ENCODE peak calls at places on chromosomes 3 and 15, in eight cellular contexts. T is AG10803, Q is B cell, A is cerebellar cortex, Z is mesothelial cell of epicardium, E is transverse colon, O is right cardiac atrium, F is RKO. C is an unnamed sample.

GRCh38 chr3:112056451-112056929 is 22.0 kb downstream of the TMPRSS7 start:
- DNase-seq in T (peak), Q (no peak), A (no peak), Z (no peak), E (no peak), O (no peak), F (peak), C (no peak)

GRCh38 chr3:126447456-126448106 is 28.1 kb downstream of the ZXDC start:
- DNase-seq in T (peak), Q (no peak), A (no peak), Z (no peak), E (no peak), O (no peak), F (no peak), C (no peak)

GRCh38 chr15:55768670-55769185 is 25.8 kb upstream of the PRTG start:
- DNase-seq in T (no peak), Q (no peak), A (no peak), Z (no peak), E (no peak), O (no peak), F (no peak), C (no peak)

GRCh38 chr3:185502987-185503386 is 4.2 kb upstream of the TMEM41A start:
- DNase-seq in T (no peak), Q (no peak), A (no peak), Z (no peak), E (no peak), O (no peak), F (no peak), C (peak)

GRCh38 chr3:181741428-181741827 is 29.7 kb downstream of the SOX2 start:
- DNase-seq in T (no peak), Q (no peak), A (no peak), Z (no peak), E (no peak), O (no peak), F (no peak), C (no peak)

GRCh38 chr3:58238830-58239229 is 1.2 kb downstream of the ABHD6 start:
- DNase-seq in T (no peak), Q (no peak), A (no peak), Z (no peak), E (no peak), O (no peak), F (no peak), C (no peak)

GRCh38 chr15:80977627-80978036 is 12.0 kb downstream of the MESD start:
- DNase-seq in T (peak), Q (peak), A (peak), Z (no peak), E (peak), O (peak), F (peak), C (peak)

GRCh38 chr3:45988100-45988761 is 7.4 kb downstream of the FYCO1 start:
- DNase-seq in T (no peak), Q (no peak), A (no peak), Z (no peak), E (no peak), O (peak), F (no peak), C (no peak)

GRCh38 chr3:25513642-25514266 is 85.7 kb downstream of the RARB start:
- DNase-seq in T (peak), Q (no peak), A (peak), Z (no peak), E (no peak), O (no peak), F (no peak), C (no peak)